ENCODE peak calls at places on chromosomes 2 and 18, in ten cellular contexts. L, P, Q, N, W, J, H, A, K and R are unnamed samples. For H3K4me1 and H3K27me3, the result is how much of the 10 kb centered on the place peaks cover.

GRCh38 chr2:60806988-60807681 is 51.1 kb downstream of the PAPOLG start:
- DNase-seq in L (no peak), N (peak), Q (no peak), H (no peak), W (peak), K (no peak), P (no peak), A (no peak), J (no peak), R (no peak)

GRCh38 chr2:170454471-170455372 is 260.4 kb upstream of the SP5 start:
- DNase-seq in H (no peak), N (no peak), W (no peak), Q (no peak), K (no peak), L (no peak), P (no peak), A (no peak), J (no peak), R (no peak)

GRCh38 chr2:40457846-40458245 is 6.0 kb upstream of the SLC8A1 start:
- DNase-seq in L (no peak), W (peak), H (no peak), Q (no peak), K (no peak), A (no peak), N (no peak), J (no peak), P (no peak), R (no peak)

GRCh38 chr2:64354857-64355680 is 98.9 kb upstream of the LGALSL start:
- DNase-seq in K (no peak), N (no peak), L (no peak), Q (no peak), J (no peak), W (peak), H (no peak), P (no peak), A (no peak), R (no peak)

GRCh38 chr2:136131961-136132839 is 14.3 kb upstream of the CXCR4 start:
- DNase-seq in J (no peak), Q (no peak), W (no peak), P (no peak), L (no peak), N (peak), K (no peak), A (no peak), H (no peak), R (no peak)

GRCh38 chr2:137345994-137346393 is 580.6 kb downstream of the THSD7B start:
- DNase-seq in N (no peak), A (no peak), J (no peak), Q (no peak), K (no peak), L (no peak), H (no peak), W (no peak), P (no peak), R (no peak)

GRCh38 chr2:189762229-189762550 is 402 bp downstream of the OSGEPL1 start:
- DNase-seq in L (no peak), A (no peak), H (no peak), K (no peak), J (no peak), N (no peak), P (no peak), W (no peak), Q (no peak), R (no peak)

GRCh38 chr2:224869601-224870000 is 153.4 kb upstream of the CCDC195 start:
- DNase-seq in H (no peak), L (no peak), A (no peak), J (no peak), Q (no peak), W (peak), K (no peak), P (no peak), N (no peak), R (no peak)

GRCh38 chr2:85852979-85853498 is 35.8 kb downstream of the ST3GAL5 start:
- DNase-seq in H (peak), J (no peak), K (peak), P (no peak), A (no peak), N (peak), Q (no peak), L (no peak), W (no peak), R (no peak)

GRCh38 chr18:31657823-31658669 is 26.3 kb downstream of the B4GALT6 start:
- DNase-seq in L (no peak), J (no peak), N (no peak), W (no peak), Q (no peak), K (no peak), H (no peak), A (no peak), P (no peak), R (no peak)

GRCh38 chr18:56233595-56233994 is 404.8 kb downstream of the TXNL1 start:
- DNase-seq in A (no peak), N (no peak), K (no peak), Q (no peak), H (no peak), J (no peak), P (no peak), W (no peak), L (no peak), R (no peak)

GRCh38 chr18:43789234-43790000 is 512.1 kb upstream of the SYT4 start:
- DNase-seq in H (no peak), L (no peak), N (no peak), A (no peak), W (no peak), J (no peak), Q (no peak), P (no peak), K (peak), R (no peak)

GRCh38 chr18:36627616-36628015 is 201.2 kb downstream of the TPGS2 start:
- DNase-seq in L (no peak), Q (no peak), K (no peak), H (no peak), W (no peak), P (no peak), A (no peak), N (no peak), J (no peak), R (no peak)

GRCh38 chr2:197369228-197369945 is 58.8 kb upstream of the ANKRD44 start:
- DNase-seq in L (no peak), N (no peak), W (no peak), Q (no peak), K (no peak), H (no peak), J (no peak), A (no peak), P (no peak), R (no peak)

GRCh38 chr2:1605102-1605501 is 139.2 kb downstream of the PXDN start:
- DNase-seq in L (no peak), P (no peak), J (no peak), W (peak), Q (no peak), K (no peak), N (no peak), H (peak), A (peak), R (no peak)

GRCh38 chr2:127107622-127107999 is 657 bp upstream of the BIN1 start:
- DNase-seq in A (no peak), P (no peak), N (no peak), L (peak), H (no peak), J (no peak), W (no peak), Q (peak), K (no peak), R (no peak)

GRCh38 chr2:8303322-8303832 is 378.5 kb upstream of the ID2 start:
- DNase-seq in P (no peak), A (no peak), Q (no peak), K (no peak), W (no peak), H (peak), L (peak), J (no peak), N (peak), R (no peak)

GRCh38 chr2:111705711-111706323 is 178.2 kb downstream of the ANAPC1 start:
- DNase-seq in K (no peak), H (no peak), Q (peak), P (peak), J (no peak), N (no peak), L (peak), W (peak), A (no peak), R (peak)

GRCh38 chr2:8794923-8795825 is 42.2 kb downstream of the KIDINS220 start:
- DNase-seq in W (no peak), L (no peak), P (no peak), H (no peak), J (no peak), N (no peak), K (no peak), Q (no peak), A (no peak), R (no peak)

GRCh38 chr2:54979645-54980044 is 70.6 kb downstream of the RTN4 start:
- DNase-seq in N (no peak), W (no peak), P (no peak), H (no peak), Q (no peak), A (no peak), J (no peak), K (peak), L (no peak), R (no peak)
- H3K4me1 ChIP-seq in N (under half), W (under half), P (under half), H (half or more), Q (under half), A (under half), J (under half), K (under half), L (half or more), R (under half)

GRCh38 chr2:176554107-176555048 is 285.1 kb downstream of the MTX2 start:
- DNase-seq in P (peak), W (peak), N (peak), Q (peak), L (peak), K (peak), A (no peak), J (peak), H (peak), R (no peak)

GRCh38 chr2:176553685-176554106 is 284.5 kb downstream of the MTX2 start:
- DNase-seq in L (peak), W (peak), Q (peak), H (peak), J (peak), A (peak), N (no peak), P (no peak), K (peak), R (no peak)

GRCh38 chr2:176555781-176556180 is 286.5 kb downstream of the MTX2 start:
- DNase-seq in Q (peak), P (no peak), A (no peak), L (no peak), H (no peak), K (no peak), W (no peak), N (no peak), J (no peak), R (no peak)

GRCh38 chr2:176555112-176555511 is 285.9 kb downstream of the MTX2 start:
- DNase-seq in Q (no peak), K (no peak), P (no peak), L (no peak), A (no peak), J (no peak), W (no peak), H (no peak), N (no peak), R (no peak)

DNA sequence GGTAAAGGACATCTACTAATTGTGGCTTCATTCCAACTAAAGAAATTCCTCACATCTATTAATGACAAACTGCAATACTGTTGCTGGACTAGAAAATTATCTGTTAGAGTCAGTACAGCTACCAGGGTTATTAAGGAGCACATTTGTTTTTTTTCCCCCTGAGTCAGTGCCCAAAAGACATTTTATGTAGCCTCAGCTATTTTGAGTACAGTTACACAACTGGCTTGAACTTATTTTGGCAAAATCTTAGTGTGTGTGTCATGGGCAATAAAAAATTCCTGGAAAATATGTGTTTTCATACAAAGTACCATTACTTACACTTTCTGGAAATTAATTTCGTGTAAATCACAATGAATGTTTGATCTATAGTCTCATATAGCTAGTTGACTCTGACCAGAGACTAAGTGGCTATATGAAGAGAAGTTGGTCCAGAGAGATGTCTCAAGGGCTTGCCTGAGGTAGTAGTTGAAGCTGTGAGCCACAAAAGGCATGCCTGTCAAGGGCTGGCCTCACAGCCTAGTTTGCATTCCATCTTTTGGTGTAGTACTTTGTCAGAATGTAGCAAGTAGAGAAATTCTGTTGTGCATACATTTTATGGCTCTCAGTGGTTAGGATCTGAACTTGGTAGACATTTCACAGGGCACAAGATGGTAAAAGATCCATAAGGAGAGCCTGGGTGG is 283.4 kb downstream of the MTX2 start:
- DNase-seq in P (no peak), N (no peak), H (no peak), Q (no peak), A (no peak), W (no peak), L (no peak), J (no peak), K (no peak), R (no peak)
- H3K27me3 ChIP-seq in P (under half), N (under half), H (half or more), Q (under half), A (under half), W (under half), L (under half), J (under half), K (under half), R (under half)

DNA sequence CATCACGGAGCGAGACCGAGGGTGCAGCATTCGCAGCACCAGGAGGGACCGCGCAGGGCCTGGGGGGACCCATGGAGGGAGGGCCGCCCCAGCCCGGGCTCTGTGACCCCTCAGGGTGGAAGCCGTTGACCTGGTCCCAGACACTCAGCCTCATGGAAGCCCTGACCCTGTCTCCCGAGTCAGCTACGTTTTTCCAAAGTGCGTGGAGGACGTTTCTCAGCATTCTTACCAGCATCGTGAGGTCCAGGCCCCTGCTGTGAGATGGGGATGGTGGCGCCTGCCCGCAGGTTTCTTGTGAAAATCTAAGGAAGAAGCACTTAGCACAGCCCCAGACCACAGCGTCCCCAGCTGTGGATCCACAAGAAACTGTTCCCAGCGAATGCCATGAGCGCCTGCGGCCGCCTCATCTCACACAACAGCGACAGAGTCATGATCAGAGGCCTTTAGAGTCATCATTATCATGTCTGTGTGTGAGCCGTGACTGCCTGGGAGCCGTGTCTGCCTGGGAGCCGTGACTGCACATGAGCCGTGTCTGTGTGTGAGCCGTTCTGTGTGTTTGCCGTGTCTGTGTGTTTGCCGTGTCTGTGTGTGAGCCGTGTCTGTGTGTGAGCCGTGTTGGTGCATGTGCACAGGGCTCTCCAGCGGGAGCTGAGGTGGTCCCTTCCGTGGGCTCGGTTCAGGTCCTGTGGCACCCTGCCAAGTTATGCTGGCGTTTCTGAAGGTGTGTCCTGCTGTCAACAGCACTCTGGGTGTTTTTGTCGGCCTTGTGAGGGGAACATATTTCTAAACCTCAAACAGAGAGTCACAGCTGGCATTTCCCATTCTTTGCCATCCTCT is 49.2 kb upstream of the KCNG2 start:
- DNase-seq in J (no peak), N (no peak), W (no peak), P (no peak), Q (no peak), L (no peak), A (peak), H (no peak), K (no peak), R (no peak)
- H3K4me3 ChIP-seq in J (no peak), N (no peak), W (no peak), P (no peak), Q (no peak), L (no peak), A (no peak), H (no peak), K (no peak), R (no peak)

GRCh38 chr2:46974174-46974573 is 58.6 kb upstream of the MCFD2 start:
- DNase-seq in K (no peak), H (no peak), J (no peak), A (no peak), N (no peak), W (no peak), P (no peak), Q (no peak), L (no peak), R (no peak)
- H3K4me1 ChIP-seq in K (under half), H (under half), J (under half), A (under half), N (under half), W (under half), P (under half), Q (under half), L (under half), R (under half)

GRCh38 chr2:33022989-33023731 is 76.4 kb downstream of the LTBP1 start:
- DNase-seq in H (no peak), P (no peak), A (no peak), N (no peak), J (no peak), W (peak), Q (peak), K (no peak), L (no peak), R (no peak)
- H3K27me3 ChIP-seq in H (under half), P (under half), A (under half), N (under half), J (under half), W (under half), Q (under half), K (under half), L (under half), R (under half)

GRCh38 chr18:75247601-75248421 is 37.2 kb downstream of the TSHZ1 start:
- DNase-seq in H (no peak), W (peak), J (no peak), K (no peak), P (no peak), L (no peak), N (peak), A (no peak), Q (no peak), R (no peak)
- H3K4me3 ChIP-seq in H (peak), W (peak), J (peak), K (no peak), P (no peak), L (peak), N (peak), A (peak), Q (no peak), R (no peak)